ENCODE peak calls at places on chromosomes 13 and 19, in seven cellular contexts. V is SK-N-SH, I is heart right ventricle, F is Peyer's patch, E is BJ, N is mesothelial cell of epicardium, K is adrenal gland. Z is an unnamed sample.

GRCh38 chr13:36919833-36920611 is at the start of gene SMAD9:
- DNase-seq in I (peak), K (peak), V (peak), N (peak), F (peak), E (no peak), Z (no peak)

GRCh38 chr19:18364826-18365528 is 21.0 kb upstream of the GDF15 start:
- DNase-seq in E (peak), V (peak), F (peak), N (peak), K (peak), I (peak), Z (no peak)

GRCh38 chr13:79451500-79451962 is 29.4 kb upstream of the NDFIP2 start:
- DNase-seq in N (no peak), F (peak), K (peak), E (peak), I (no peak), V (peak), Z (peak)

GRCh38 chr19:39463403-39463802 is 17.2 kb upstream of the TIMM50 start:
- DNase-seq in K (no peak), I (no peak), N (no peak), V (no peak), E (no peak), F (no peak), Z (no peak)

GRCh38 chr13:64057372-64058020 is 2641.8 kb upstream of the PCDH20 start:
- DNase-seq in K (no peak), F (no peak), V (no peak), E (no peak), N (no peak), I (no peak), Z (no peak)

GRCh38 chr13:32824061-32824460 is 192.2 kb upstream of the KL start:
- DNase-seq in I (no peak), V (no peak), F (no peak), K (no peak), E (no peak), N (no peak), Z (no peak)

GRCh38 chr19:23002690-23003422 is at the start of gene ZNF728:
- DNase-seq in N (no peak), E (no peak), F (peak), I (peak), V (peak), K (peak), Z (no peak)

GRCh38 chr13:110265341-110265681 is 41.6 kb downstream of the COL4A1 start:
- DNase-seq in K (no peak), E (no peak), N (no peak), I (no peak), F (peak), V (peak), Z (no peak)

GRCh38 chr13:114268344-114269280 is 12.8 kb upstream of the UPF3A start:
- DNase-seq in K (no peak), E (no peak), I (no peak), N (no peak), F (no peak), V (no peak), Z (no peak)

GRCh38 chr13:25095862-25096453 is at the start of gene PABPC3:
- DNase-seq in F (no peak), V (no peak), N (no peak), K (no peak), E (no peak), I (no peak), Z (no peak)

GRCh38 chr13:70747305-70747704 is 639.1 kb upstream of the KLHL1 start:
- DNase-seq in N (no peak), V (no peak), F (no peak), I (no peak), K (no peak), E (no peak), Z (no peak)

GRCh38 chr19:34430738-34431625 is 2.8 kb downstream of the UBA2 start:
- DNase-seq in N (no peak), V (peak), F (no peak), I (no peak), E (no peak), K (no peak), Z (peak)

GRCh38 chr13:113591750-113592149 is 7.2 kb downstream of the TFDP1 start:
- DNase-seq in E (no peak), N (peak), I (no peak), F (peak), V (peak), K (no peak), Z (no peak)

GRCh38 chr19:40362160-40362559 is 13.7 kb downstream of the PLD3 start:
- DNase-seq in I (no peak), V (no peak), K (no peak), F (no peak), N (no peak), E (no peak), Z (no peak)

GRCh38 chr19:16860118-16860517 is 28.7 kb upstream of the F2RL3 start:
- DNase-seq in I (no peak), N (no peak), E (peak), K (no peak), F (no peak), V (no peak), Z (no peak)

GRCh38 chr13:25037057-25037813 is 58.7 kb upstream of the PABPC3 start:
- DNase-seq in E (no peak), V (peak), K (peak), F (peak), N (peak), I (peak), Z (no peak)

GRCh38 chr19:43101950-43102349 is 19.4 kb upstream of the PSG2 start:
- DNase-seq in N (no peak), I (no peak), K (no peak), V (no peak), F (no peak), E (no peak), Z (no peak)
- TF ChIP-seq CTCF in N (no peak), I (no peak), K (no peak), V (no peak), F (no peak), E (no peak), Z (no peak)

GRCh38 chr13:103022328-103022727 is 43.9 kb downstream of the SLC10A2 start:
- DNase-seq in F (no peak), E (no peak), N (no peak), K (no peak), I (no peak), V (no peak), Z (no peak)
- TF ChIP-seq CTCF in F (no peak), E (no peak), N (no peak), K (no peak), I (no peak), V (no peak), Z (no peak)

GRCh38 chr19:10818306-10819123 is 17.5 kb downstream of the TMED1 start:
- DNase-seq in F (no peak), I (no peak), V (peak), K (no peak), E (no peak), N (no peak), Z (no peak)
- TF ChIP-seq CTCF in F (no peak), I (no peak), V (no peak), K (no peak), E (no peak), N (no peak), Z (no peak)

GRCh38 chr19:53671621-53672111 is 39.9 kb downstream of the DPRX start:
- DNase-seq in K (no peak), E (no peak), I (no peak), N (no peak), V (no peak), F (no peak), Z (no peak)
- TF ChIP-seq CTCF in K (no peak), E (no peak), I (no peak), N (no peak), V (no peak), F (no peak), Z (no peak)

GRCh38 chr13:66689628-66690027 is 540.5 kb downstream of the PCDH9 start:
- DNase-seq in I (no peak), E (no peak), V (peak), F (no peak), K (no peak), N (no peak), Z (no peak)
- TF ChIP-seq CTCF in I (no peak), E (peak), V (peak), F (no peak), K (no peak), N (no peak), Z (no peak)

GRCh38 chr19:15759962-15760565 is 22.3 kb downstream of the OR10H3 start:
- DNase-seq in K (no peak), I (no peak), F (no peak), E (no peak), V (peak), N (no peak), Z (no peak)
- TF ChIP-seq CTCF in K (no peak), I (no peak), F (peak), E (no peak), V (peak), N (no peak), Z (no peak)

Z was measured in CD4-positive, alpha-beta T cell.